ENCODE peak calls at places on chromosomes 5 and 9, in four cellular contexts. J is SK-N-SH, E is K562, Q is H1. T is an unnamed sample.

GRCh38 chr9:37918665-37919165 is 14.8 kb upstream of the SLC25A51 start:
- DNase-seq in J (no peak), E (no peak), Q (no peak), T (no peak)

GRCh38 chr5:56019306-56020272 is 24.8 kb upstream of the IL6ST start:
- DNase-seq in Q (no peak), E (no peak), J (no peak), T (no peak)

GRCh38 chr5:80078921-80079320 is 43.8 kb downstream of the THBS4 start:
- DNase-seq in Q (no peak), J (no peak), E (peak; percentile 40), T (no peak)

GRCh38 chr9:87891754-87892153 is 9.1 kb downstream of the SPATA31E1 start:
- DNase-seq in J (no peak), Q (no peak), E (no peak), T (no peak)

GRCh38 chr9:8733096-8733954 is 933.7 kb upstream of the DMAC1 start:
- DNase-seq in Q (no peak), J (no peak), E (no peak), T (peak; percentile 45)

GRCh38 chr9:118321823-118322222 is 617.6 kb downstream of the TLR4 start:
- DNase-seq in J (no peak), E (no peak), Q (no peak), T (no peak)

GRCh38 chr5:81397169-81397568 is 3.2 kb upstream of the ACOT12 start:
- DNase-seq in E (no peak), Q (no peak), J (peak; percentile 38), T (no peak)

GRCh38 chr5:40991168-40991980 is 79.8 kb downstream of the MROH2B start:
- DNase-seq in E (no peak), Q (no peak), J (no peak), T (no peak)

GRCh38 chr5:177339107-177339638 is 12.3 kb downstream of the LMAN2 start:
- DNase-seq in Q (no peak), E (no peak), J (no peak), T (no peak)

GRCh38 chr5:10301266-10301665 is 6.4 kb downstream of the CMBL start:
- DNase-seq in Q (no peak), J (no peak), E (peak; percentile 72), T (no peak)

GRCh38 chr9:132418743-132419363 is 8.8 kb downstream of the CFAP77 start:
- DNase-seq in Q (no peak), E (no peak), J (no peak), T (no peak)

GRCh38 chr5:74104469-74104868 is 478.5 kb downstream of the ARHGEF28 start:
- DNase-seq in E (no peak), Q (no peak), J (no peak), T (no peak)

GRCh38 chr9:107639426-107639825 is 149.9 kb upstream of the KLF4 start:
- DNase-seq in J (no peak), E (no peak), Q (no peak), T (no peak)

GRCh38 chr9:122159925-122160246 is 178 bp downstream of the MORN5 start:
- DNase-seq in E (no peak), J (no peak), Q (no peak), T (no peak)

GRCh38 chr5:114544561-114544960 is 182.7 kb downstream of the KCNN2 start:
- DNase-seq in J (no peak), Q (no peak), E (no peak), T (no peak)

GRCh38 chr9:2815661-2816060 is 28.2 kb downstream of the PUM3 start:
- DNase-seq in E (no peak), J (no peak), Q (no peak), T (no peak)

GRCh38 chr9:86503926-86504325 is 149.7 kb upstream of the TUT7 start:
- DNase-seq in J (no peak), E (no peak), Q (no peak), T (no peak)

GRCh38 chr9:86507119-86507731 is 153.0 kb upstream of the TUT7 start:
- DNase-seq in Q (no peak), E (no peak), J (no peak), T (no peak)

GRCh38 chr9:86500667-86501435 is 146.6 kb upstream of the TUT7 start:
- DNase-seq in J (no peak), Q (no peak), E (no peak), T (no peak)

GRCh38 chr9:86500031-86500430 is 145.8 kb upstream of the TUT7 start:
- DNase-seq in J (no peak), Q (no peak), E (no peak), T (no peak)

DNA sequence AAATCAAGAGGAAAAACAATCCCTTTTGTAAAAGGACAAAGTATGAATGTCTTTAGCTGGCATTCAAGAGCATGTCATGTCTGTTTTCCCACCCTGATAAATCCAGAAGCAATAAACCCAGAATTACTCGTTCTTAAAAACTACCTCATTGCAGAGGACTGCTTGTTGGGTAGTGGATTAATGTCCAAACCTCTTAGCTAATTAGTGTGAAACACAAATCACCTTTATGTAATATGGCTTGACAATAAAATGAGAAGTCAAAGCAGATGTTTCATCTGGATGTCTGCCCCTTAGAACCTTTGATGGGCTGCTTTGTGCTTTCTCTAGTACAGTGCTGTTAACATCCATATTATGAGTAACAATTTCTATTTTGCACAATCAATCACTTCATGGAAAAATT is 149.1 kb upstream of the TUT7 start:
- DNase-seq in J (no peak), E (no peak), Q (no peak), T (no peak)
- TF ChIP-seq TEAD4 in J (no peak), E (no peak), Q (no peak), T (no peak)

GRCh38 chr9:127397722-127398647 is 1.0 kb downstream of the SLC2A8 start:
- DNase-seq in E (peak; percentile 34), J (peak; percentile 84), Q (no peak), T (peak; percentile 52)
- TF ChIP-seq TEAD4 in E (no peak), J (no peak), Q (no peak), T (no peak)

GRCh38 chr9:117094493-117094892 is 320.4 kb downstream of the ASTN2 start:
- DNase-seq in E (no peak), J (no peak), Q (no peak), T (no peak)
- TF ChIP-seq TEAD4 in E (no peak), J (no peak), Q (no peak), T (no peak)

GRCh38 chr9:74985041-74985440 is 32.3 kb upstream of the C9orf40 start:
- DNase-seq in E (no peak), J (no peak), Q (no peak), T (no peak)
- TF ChIP-seq TEAD4 in E (no peak), J (no peak), Q (no peak), T (no peak)

GRCh38 chr5:16137177-16137576 is 42.4 kb downstream of the MARCHF11 start:
- DNase-seq in Q (no peak), J (no peak), E (no peak), T (no peak)

GRCh38 chr5:16144416-16144815 is 35.2 kb downstream of the MARCHF11 start:
- DNase-seq in E (no peak), J (no peak), Q (no peak), T (no peak)

GRCh38 chr5:16140417-16140816 is 39.2 kb downstream of the MARCHF11 start:
- DNase-seq in J (no peak), Q (no peak), E (no peak), T (no peak)

GRCh38 chr5:16143361-16144049 is 36.1 kb downstream of the MARCHF11 start:
- DNase-seq in E (no peak), J (no peak), Q (no peak), T (no peak)

GRCh38 chr5:16140944-16141343 is 38.6 kb downstream of the MARCHF11 start:
- DNase-seq in Q (no peak), J (no peak), E (no peak), T (no peak)
- TF ChIP-seq TEAD4 in Q (no peak), J (no peak), E (no peak), T (no peak)

GRCh38 chr5:112867411-112867810 is 6.3 kb downstream of the SRP19 start:
- DNase-seq in Q (no peak), J (no peak), E (no peak), T (no peak)
- TF ChIP-seq TEAD4 in Q (no peak), J (no peak), E (no peak), T (no peak)

GRCh38 chr5:150580917-150581316 is 59.5 kb upstream of the SYNPO start:
- DNase-seq in J (no peak), E (no peak), Q (no peak), T (no peak)

GRCh38 chr5:150582281-150582791 is 58.1 kb upstream of the SYNPO start:
- DNase-seq in J (peak; percentile 86), Q (no peak), E (no peak), T (no peak)

GRCh38 chr5:150578781-150579461 is 61.5 kb upstream of the SYNPO start:
- DNase-seq in E (no peak), J (no peak), Q (no peak), T (no peak)

GRCh38 chr5:150577378-150577777 is 63.1 kb upstream of the SYNPO start:
- DNase-seq in Q (no peak), J (no peak), E (no peak), T (no peak)

DNA sequence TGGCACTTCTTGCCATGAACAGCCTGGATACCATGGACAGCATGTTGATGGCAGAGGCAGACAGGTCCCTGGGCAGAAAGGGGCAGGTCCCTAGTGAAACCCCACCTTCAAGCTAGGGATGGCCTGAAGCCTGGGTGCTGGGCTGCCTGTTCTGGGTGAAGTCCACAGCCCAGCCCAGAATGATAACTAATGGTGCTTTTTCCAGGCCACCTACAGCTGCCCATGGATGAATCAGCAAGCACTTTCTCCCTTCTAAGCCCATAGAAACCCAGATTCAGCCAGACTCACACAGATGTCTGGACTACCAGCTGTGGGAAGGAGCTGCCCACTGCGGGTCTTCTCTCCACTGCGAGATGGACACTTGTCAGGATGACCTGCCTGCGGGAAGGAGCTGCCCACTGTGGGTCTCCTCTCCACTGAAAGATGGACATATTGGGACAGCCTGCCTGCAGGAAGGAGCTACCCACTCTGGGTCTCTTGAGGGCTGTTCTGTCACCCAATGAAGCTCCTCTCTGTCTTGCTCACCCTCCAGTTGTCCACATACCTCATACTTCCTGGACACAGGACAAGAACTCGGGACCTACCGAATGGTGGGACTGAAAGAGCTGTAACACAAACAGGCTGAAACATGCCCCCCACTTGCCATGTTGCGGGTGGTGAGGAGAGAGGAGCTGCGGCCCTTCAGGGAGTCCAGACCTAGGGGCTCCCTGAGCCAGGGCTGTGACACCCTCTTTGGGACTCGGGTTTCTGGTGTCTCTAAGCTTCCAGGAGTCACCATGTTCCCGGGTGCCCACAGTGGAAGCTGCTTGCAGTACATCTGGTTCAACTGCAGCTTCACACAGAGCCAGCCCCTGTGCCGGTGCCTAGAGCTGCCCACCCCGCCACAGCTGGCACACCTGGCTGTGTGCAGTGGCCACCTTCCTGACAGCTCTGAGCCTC is 60.7 kb upstream of the SYNPO start:
- DNase-seq in E (no peak), J (no peak), Q (no peak), T (no peak)
- TF ChIP-seq TEAD4 in E (no peak), J (no peak), Q (no peak), T (no peak)

GRCh38 chr5:37554938-37555337 is 175.8 kb downstream of the WDR70 start:
- DNase-seq in Q (no peak), J (peak; percentile 14), E (peak; percentile 18), T (no peak)
- TF ChIP-seq TEAD4 in Q (no peak), J (no peak), E (no peak), T (no peak)

GRCh38 chr9:91836515-91836914 is 113.5 kb downstream of the ROR2 start:
- DNase-seq in E (no peak), J (no peak), Q (no peak), T (no peak)
- TF ChIP-seq TEAD4 in E (no peak), J (no peak), Q (no peak), T (no peak)

GRCh38 chr9:17063535-17064135 is 71.2 kb upstream of the CNTLN start:
- DNase-seq in Q (no peak), J (peak; percentile 56), E (no peak), T (no peak)
- TF ChIP-seq TEAD4 in Q (no peak), J (no peak), E (no peak), T (no peak)